ENCODE peak calls at places on chromosomes 11 and 22, in eight cellular contexts. J is cardiac fibroblast, E is lower leg skin, L is upper lobe of left lung, I is right lobe of liver, D is HCT116, Q is osteocyte, G is RWPE1. W is an unnamed sample.

GRCh38 chr11:11979487-11980117 is 28.8 kb downstream of the DKK3 start:
- DNase-seq in Q (peak; percentile 83), G (no peak), E (no peak), L (peak; percentile 35), D (no peak), I (no peak), J (peak; percentile 80), W (peak; percentile 68)

GRCh38 chr11:68342459-68343158 is 30.2 kb downstream of the LRP5 start:
- DNase-seq in E (no peak), J (no peak), G (peak; percentile 56), Q (peak; percentile 89), D (peak; percentile 69), L (peak; percentile 71), I (no peak), W (no peak)

GRCh38 chr22:27335102-27335660 is 466.4 kb downstream of the MN1 start:
- DNase-seq in L (no peak), D (no peak), I (no peak), E (no peak), Q (peak; percentile 57), J (no peak), G (no peak), W (no peak)

GRCh38 chr11:36077886-36078685 is 134.2 kb downstream of the LDLRAD3 start:
- DNase-seq in D (no peak), J (no peak), G (no peak), L (no peak), E (no peak), I (no peak), Q (peak; percentile 72), W (no peak)

GRCh38 chr11:111665779-111666178 is 63.5 kb downstream of the SIK2 start:
- DNase-seq in L (no peak), Q (no peak), J (peak; percentile 62), E (no peak), D (no peak), G (peak; percentile 20), I (no peak), W (no peak)

GRCh38 chr11:108392364-108392763 is 75.0 kb downstream of the C11orf65 start:
- DNase-seq in L (no peak), Q (no peak), D (no peak), I (no peak), J (no peak), G (no peak), E (no peak), W (no peak)

GRCh38 chr11:68130121-68130520 is 8.9 kb upstream of the CHKA start:
- DNase-seq in I (no peak), Q (no peak), G (no peak), E (no peak), L (no peak), J (no peak), D (no peak), W (no peak)

GRCh38 chr11:20374746-20375305 is 11.3 kb downstream of the HTATIP2 start:
- DNase-seq in Q (no peak), G (no peak), J (no peak), I (no peak), E (no peak), L (no peak), D (no peak), W (no peak)

GRCh38 chr22:49334976-49335375 is 492.7 kb downstream of the BRD1 start:
- DNase-seq in I (no peak), G (no peak), J (no peak), D (no peak), Q (peak; percentile 67), L (no peak), E (no peak), W (peak; percentile 59)

GRCh38 chr11:67646535-67647336 is 3.8 kb downstream of the ACY3 start:
- DNase-seq in J (no peak), L (no peak), Q (no peak), E (no peak), D (no peak), I (no peak), G (no peak), W (no peak)

GRCh38 chr11:14768789-14769188 is 123.2 kb downstream of the CYP2R1 start:
- DNase-seq in I (no peak), Q (no peak), L (no peak), E (no peak), J (no peak), G (no peak), D (no peak), W (no peak)

GRCh38 chr11:24617856-24618255 is 121.0 kb downstream of the LUZP2 start:
- DNase-seq in D (no peak), E (no peak), I (no peak), G (no peak), Q (no peak), J (peak; percentile 4), L (no peak), W (no peak)

GRCh38 chr11:112159098-112159761 is 4.7 kb downstream of the IL18 start:
- DNase-seq in L (peak; percentile 41), E (no peak), D (no peak), I (no peak), Q (no peak), G (no peak), J (no peak), W (no peak)

GRCh38 chr11:102115557-102115956 is 5.3 kb downstream of the YAP1 start:
- DNase-seq in J (peak; percentile 52), G (no peak), L (peak; percentile 39), Q (no peak), D (no peak), E (no peak), I (no peak), W (no peak)

GRCh38 chr22:31937328-31937727 is 7.0 kb upstream of the YWHAH start:
- DNase-seq in L (no peak), D (no peak), G (no peak), J (no peak), I (no peak), E (no peak), Q (no peak), W (no peak)

GRCh38 chr11:16820324-16821092 is 82.1 kb downstream of the C11orf58 start:
- DNase-seq in L (peak; percentile 80), I (peak; percentile 80), D (peak; percentile 37), G (peak; percentile 66), J (peak; percentile 87), Q (no peak), E (peak; percentile 80), W (no peak)

GRCh38 chr11:47130541-47130940 is 46.1 kb downstream of the ARFGAP2 start:
- DNase-seq in I (no peak), J (no peak), L (no peak), Q (no peak), E (no peak), D (no peak), G (no peak), W (no peak)

GRCh38 chr22:30290679-30291333 is 1.5 kb upstream of the CASTOR1 start:
- DNase-seq in G (peak; percentile 64), J (peak; percentile 87), L (peak; percentile 94), I (peak; percentile 92), Q (no peak), D (no peak), E (peak; percentile 88), W (peak; percentile 69)

GRCh38 chr11:65780770-65781151 is at the start of gene AP5B1:
- DNase-seq in E (no peak), G (peak; percentile 75), J (peak; percentile 48), Q (no peak), D (no peak), L (peak; percentile 78), I (peak; percentile 84), W (no peak)

GRCh38 chr11:128424271-128424709 is 163.1 kb downstream of the ETS1 start:
- DNase-seq in L (no peak), D (no peak), G (no peak), Q (no peak), I (no peak), J (peak; percentile 68), E (no peak), W (no peak)

GRCh38 chr11:70470127-70470526 is 71.8 kb downstream of the CTTN start:
- DNase-seq in I (no peak), E (peak; percentile 24), G (no peak), L (no peak), J (peak; percentile 55), Q (no peak), D (no peak), W (no peak)

GRCh38 chr11:70468256-70469230 is 70.2 kb downstream of the CTTN start:
- DNase-seq in G (no peak), Q (peak; percentile 76), J (peak; percentile 34), I (no peak), D (no peak), L (no peak), E (no peak), W (no peak)

GRCh38 chr11:70472240-70472639 is 73.9 kb downstream of the CTTN start:
- DNase-seq in L (no peak), J (no peak), I (no peak), Q (no peak), G (no peak), D (no peak), E (no peak), W (no peak)

GRCh38 chr11:70473186-70473872 is 75.0 kb downstream of the CTTN start:
- DNase-seq in G (no peak), D (no peak), Q (no peak), I (no peak), J (no peak), E (no peak), L (no peak), W (no peak)

GRCh38 chr11:70471254-70471653 is 72.9 kb downstream of the CTTN start:
- DNase-seq in L (no peak), E (no peak), D (peak; percentile 23), I (no peak), Q (no peak), J (peak; percentile 48), G (peak; percentile 48), W (no peak)
- TF ChIP-seq CTCF in L (no peak), E (no peak), D (peak; percentile 57), I (no peak), Q (peak; percentile 29), J (peak; percentile 45), G (peak; percentile 21), W (peak; percentile 54)

GRCh38 chr11:118401151-118401879 is at the start of gene ATP5MG:
- DNase-seq in D (peak; percentile 81), I (peak; percentile 92), J (peak; percentile 94), E (peak; percentile 82), L (peak; percentile 85), Q (peak; percentile 94), G (peak; percentile 86), W (peak; percentile 86)
- TF ChIP-seq CTCF in D (no peak), I (no peak), J (peak; percentile 8), E (no peak), L (no peak), Q (peak; percentile 36), G (no peak), W (peak; percentile 53)

DNA sequence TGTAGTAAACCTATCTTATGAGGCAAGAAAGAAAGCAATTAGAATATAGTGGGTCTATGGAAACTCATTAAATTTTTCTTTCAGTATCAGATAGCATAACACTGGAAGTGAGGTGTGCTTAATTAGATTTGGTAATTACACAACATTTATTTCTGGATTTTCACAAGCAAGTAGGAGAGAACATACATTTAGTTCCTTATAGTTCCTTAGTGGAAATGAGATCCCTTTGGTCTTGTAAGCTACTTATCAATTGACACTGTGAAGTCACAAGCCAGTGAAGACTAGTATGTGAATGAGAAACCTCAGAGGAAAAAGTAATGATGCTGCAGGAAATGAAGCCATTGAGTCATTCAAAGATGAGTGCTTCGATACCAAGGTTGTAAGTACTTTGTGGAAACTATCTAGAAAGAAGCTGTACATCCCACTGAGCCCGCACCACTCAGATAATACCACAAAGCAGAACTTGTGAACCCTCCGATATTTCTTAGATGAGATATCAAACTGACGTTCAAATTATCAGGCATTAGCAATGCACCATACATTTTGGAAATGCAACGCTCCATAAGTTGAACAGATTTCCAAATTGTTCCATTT is 53.5 kb downstream of the ENTHD1 start:
- DNase-seq in G (no peak), E (no peak), I (no peak), L (no peak), Q (no peak), D (no peak), J (no peak), W (no peak)
- TF ChIP-seq CTCF in G (no peak), E (no peak), I (no peak), L (no peak), Q (no peak), D (no peak), J (no peak), W (no peak)

GRCh38 chr11:27153136-27153535 is 112.5 kb downstream of the BBOX1 start:
- DNase-seq in L (no peak), D (no peak), E (no peak), Q (no peak), I (no peak), G (no peak), J (no peak), W (no peak)
- TF ChIP-seq CTCF in L (no peak), D (no peak), E (no peak), Q (no peak), I (no peak), G (no peak), J (no peak), W (no peak)

W was measured in type B pancreatic cell.